ENCODE peak calls at places on chromosomes 3 and 15, in four cellular contexts. D is SK-N-SH, L is GM23248, V is PC-3. H is an unnamed sample.

GRCh38 chr3:107882881-107883280 is 207.9 kb downstream of the CD47 start:
- DNase-seq in D (no peak), L (no peak), V (no peak), H (no peak)

GRCh38 chr3:47540281-47540680 is 26.8 kb upstream of the ELP6 start:
- DNase-seq in D (no peak), L (peak), V (no peak), H (no peak)

GRCh38 chr3:42308651-42309050 is 42.7 kb upstream of the CCK start:
- DNase-seq in D (no peak), L (no peak), V (no peak), H (no peak)

GRCh38 chr15:34628577-34629152 is 45.2 kb upstream of the GOLGA8B start:
- DNase-seq in D (no peak), L (no peak), V (peak), H (no peak)

GRCh38 chr3:182671942-182672341 is 121.4 kb upstream of the ATP11B start:
- DNase-seq in D (peak), L (peak), V (no peak), H (no peak)

GRCh38 chr3:108471346-108471935 is 39.0 kb downstream of the MYH15 start:
- DNase-seq in D (no peak), L (peak), V (peak), H (no peak)

GRCh38 chr3:98343647-98344507 is 9.8 kb upstream of the OR5K4 start:
- DNase-seq in D (peak), L (peak), V (peak), H (peak)

GRCh38 chr3:177608443-177608842 is 411.2 kb upstream of the TBL1XR1 start:
- DNase-seq in D (no peak), L (no peak), V (no peak), H (no peak)

GRCh38 chr3:169432692-169433432 is 230.7 kb downstream of the MECOM start:
- DNase-seq in D (no peak), L (no peak), V (peak), H (no peak)

GRCh38 chr15:50051344-50051743 is 67.7 kb downstream of the ATP8B4 start:
- DNase-seq in D (no peak), L (no peak), V (no peak), H (no peak)

GRCh38 chr15:65908876-65909275 is 39.6 kb downstream of the RAB11A start:
- DNase-seq in D (no peak), L (no peak), V (no peak), H (no peak)

GRCh38 chr15:64379216-64379960 is 1.9 kb downstream of the PCLAF start:
- DNase-seq in D (no peak), L (peak), V (no peak), H (no peak)

GRCh38 chr3:102745881-102746280 is 311.1 kb downstream of the ZPLD1 start:
- DNase-seq in D (no peak), L (peak), V (peak), H (no peak)

GRCh38 chr3:177946965-177947364 is 589.3 kb upstream of the KCNMB2 start:
- DNase-seq in D (no peak), L (peak), V (no peak), H (no peak)

GRCh38 chr3:126337980-126338651 is 19.1 kb downstream of the KLF15 start:
- DNase-seq in D (no peak), L (no peak), V (no peak), H (no peak)

GRCh38 chr3:14689247-14689980 is 14.5 kb downstream of the C3orf20 start:
- DNase-seq in D (no peak), L (no peak), V (no peak), H (no peak)

GRCh38 chr3:14687360-14687759 is 12.4 kb downstream of the C3orf20 start:
- DNase-seq in D (no peak), L (no peak), V (no peak), H (no peak)

GRCh38 chr3:14691239-14691638 is 16.3 kb downstream of the C3orf20 start:
- DNase-seq in D (no peak), L (no peak), V (no peak), H (no peak)

GRCh38 chr3:14691719-14692118 is 16.8 kb downstream of the C3orf20 start:
- DNase-seq in D (no peak), L (no peak), V (no peak), H (no peak)

GRCh38 chr3:14688525-14688924 is 13.6 kb downstream of the C3orf20 start:
- DNase-seq in D (no peak), L (no peak), V (no peak), H (no peak)
- H3K4me2 ChIP-seq in D (no peak), L (no peak), V (no peak), H (no peak)

GRCh38 chr15:39776068-39776467 is 6.6 kb downstream of the FSIP1 start:
- DNase-seq in D (no peak), L (no peak), V (no peak), H (no peak)

GRCh38 chr15:39774688-39775267 is 7.9 kb downstream of the FSIP1 start:
- DNase-seq in D (no peak), L (no peak), V (no peak), H (no peak)

GRCh38 chr15:39767921-39768320 is 14.7 kb downstream of the FSIP1 start:
- DNase-seq in D (no peak), L (no peak), V (no peak), H (no peak)

DNA sequence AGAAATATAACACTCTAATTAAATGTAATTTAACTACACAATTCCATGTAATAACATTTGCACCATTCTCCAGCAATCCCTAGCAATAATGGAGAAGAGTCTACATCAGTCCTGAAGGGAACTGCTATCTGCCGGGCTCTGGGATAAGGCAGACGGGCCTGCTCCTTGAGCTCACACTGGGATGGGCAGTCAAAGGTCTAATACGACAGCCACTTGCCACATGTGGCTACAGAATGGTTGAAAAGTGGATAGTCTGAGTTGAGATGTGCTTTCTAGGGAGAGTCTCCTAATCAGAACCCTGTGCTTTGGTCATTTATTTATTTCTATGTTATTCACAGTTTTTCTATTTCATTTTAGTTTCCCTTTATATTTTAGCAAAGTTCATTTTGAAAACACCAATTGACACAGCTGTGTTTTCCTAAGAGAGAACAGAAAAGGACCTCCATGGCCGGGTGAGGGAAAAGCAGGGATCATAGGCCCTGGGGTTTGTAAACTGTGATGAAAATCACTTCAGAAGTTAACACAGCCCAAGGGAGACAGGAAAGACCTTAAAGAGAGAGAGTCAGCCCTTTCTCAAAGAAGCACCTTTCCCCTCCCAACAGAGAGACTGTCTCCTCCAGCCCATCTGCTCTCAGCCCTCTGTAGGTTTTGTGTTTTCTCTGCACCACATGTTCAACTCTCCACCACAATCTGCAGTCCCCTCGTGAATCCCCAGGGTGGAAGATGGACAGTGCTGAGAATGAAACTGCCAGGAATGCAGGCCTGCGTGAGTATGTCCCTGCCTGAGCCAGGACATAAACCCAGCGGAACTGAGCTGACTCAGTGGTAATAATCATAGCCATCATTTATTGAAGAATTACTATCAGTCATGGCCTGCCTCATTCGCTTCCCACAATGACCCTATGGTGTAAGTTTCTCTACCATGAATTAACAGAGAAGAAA is 11.6 kb downstream of the FSIP1 start:
- DNase-seq in D (no peak), L (peak), V (no peak), H (no peak)
- H3K4me3 ChIP-seq in D (peak), L (peak), V (no peak), H (no peak)

DNA sequence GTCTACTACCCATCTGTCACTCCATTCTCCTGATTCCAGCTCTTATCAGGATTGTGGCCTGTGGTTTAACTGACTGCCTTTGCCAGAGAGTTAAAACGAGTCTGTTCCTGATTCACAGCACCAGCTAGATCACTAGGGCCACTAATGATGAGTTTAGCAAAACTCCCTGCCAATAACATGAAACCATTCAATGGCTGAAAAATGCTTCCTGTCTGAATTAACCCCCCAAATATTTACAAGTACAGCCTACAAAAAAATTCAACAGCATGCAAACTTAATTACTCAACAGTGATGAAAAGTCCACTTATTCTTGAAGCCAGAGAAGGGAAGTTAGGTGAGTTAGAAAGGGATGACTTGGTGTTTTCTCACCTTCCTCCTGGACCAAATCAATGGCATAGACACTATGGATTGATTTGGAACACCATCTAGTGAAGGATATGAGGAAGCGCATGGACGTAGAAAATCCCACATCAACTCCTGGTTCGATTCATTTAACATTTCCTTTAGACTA is 141.4 kb downstream of the TGFBR2 start:
- DNase-seq in D (peak), L (peak), V (peak), H (peak)
- TF ChIP-seq EZH2phosphoT487 in D (no peak), L (no peak), V (no peak), H (no peak)

DNA sequence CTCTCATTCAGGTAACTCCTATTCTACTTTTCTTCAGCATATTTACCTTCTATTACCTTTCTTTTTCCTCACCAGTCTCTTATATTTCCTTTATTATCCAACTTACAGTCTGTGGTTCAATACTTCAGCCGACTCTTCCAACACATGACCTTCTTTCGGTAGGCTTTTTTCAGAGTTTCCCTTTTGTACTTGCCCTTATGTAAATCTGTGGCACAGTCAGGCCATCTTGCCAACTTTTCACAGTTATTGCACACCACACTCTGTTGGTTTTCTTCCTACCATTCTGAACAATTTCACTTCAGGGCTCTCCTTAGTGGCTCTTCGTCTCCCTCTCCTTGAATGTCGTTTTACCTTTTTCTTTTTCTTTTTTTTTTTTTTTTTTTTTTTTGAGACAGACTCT is 427.8 kb downstream of the LPP start:
- DNase-seq in D (no peak), L (no peak), V (no peak), H (no peak)
- H3K4me2 ChIP-seq in D (no peak), L (no peak), V (no peak), H (no peak)

GRCh38 chr15:70535071-70535954 is 228.0 kb downstream of the UACA start:
- DNase-seq in D (no peak), L (no peak), V (no peak), H (no peak)
- H3K4me3 ChIP-seq in D (no peak), L (no peak), V (no peak), H (no peak)

GRCh38 chr3:131616719-131617118 is 113.9 kb upstream of the MRPL3 start:
- DNase-seq in D (no peak), L (no peak), V (no peak), H (no peak)
- TF ChIP-seq EZH2phosphoT487 in D (no peak), L (no peak), V (no peak), H (no peak)

DNA sequence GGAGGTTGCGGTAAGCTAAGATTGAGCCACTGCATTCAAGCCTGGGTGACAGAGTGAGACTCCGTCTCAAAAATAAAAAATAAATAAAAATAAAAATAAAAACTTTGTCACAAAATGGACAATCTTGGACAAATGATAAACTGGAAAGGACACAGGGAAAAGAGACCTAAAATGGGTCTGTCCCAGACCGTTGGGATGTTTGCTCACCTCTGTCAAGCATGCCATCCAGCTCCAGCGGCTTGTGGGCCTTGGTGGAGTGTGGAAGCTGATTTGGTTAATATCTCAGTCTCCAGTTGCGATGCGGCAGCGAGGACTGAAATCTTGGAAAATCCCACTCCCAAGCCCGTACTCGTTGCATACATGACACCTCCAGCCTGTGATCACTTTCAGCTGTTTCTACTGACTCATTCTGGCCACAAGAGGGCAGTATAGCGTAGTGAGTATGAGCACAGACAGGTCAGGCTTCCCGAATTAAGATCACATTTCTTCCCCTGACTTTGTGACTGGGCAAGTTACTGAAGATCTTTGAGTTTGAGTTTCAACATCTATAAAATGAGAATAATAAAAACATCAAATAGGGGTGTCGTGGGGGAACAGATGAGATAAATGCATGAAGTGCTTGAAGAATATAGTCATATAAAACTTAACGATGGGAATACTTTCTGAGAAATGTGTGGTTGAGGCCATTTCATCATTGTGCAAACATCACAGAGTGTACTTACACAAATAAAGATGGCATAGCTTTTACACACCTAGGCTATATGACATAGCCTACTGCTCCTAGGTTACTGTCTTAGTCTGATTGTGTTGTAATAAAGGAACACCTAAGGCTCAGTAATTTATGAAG is 19.6 kb upstream of the MOBP start:
- DNase-seq in D (peak), L (peak), V (peak), H (peak)
- H3K4me2 ChIP-seq in D (no peak), L (peak), V (peak), H (peak)

DNA sequence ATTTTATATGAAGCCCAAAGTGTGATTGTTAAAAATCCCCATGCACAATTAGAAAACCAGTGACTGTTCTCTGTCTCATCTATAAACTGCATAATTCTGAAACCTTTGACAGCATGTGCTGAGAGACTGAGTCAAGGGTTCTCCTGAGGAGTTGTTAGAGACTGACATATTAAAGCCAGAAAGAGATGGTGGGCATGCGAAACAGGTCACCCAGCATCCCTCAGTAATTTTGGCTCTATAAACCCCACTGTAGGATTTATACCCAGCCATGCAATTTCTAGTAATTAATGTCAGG is 3.6 kb downstream of the VGLL3 start:
- DNase-seq in D (no peak), L (peak), V (no peak), H (no peak)
- H3K4me3 ChIP-seq in D (no peak), L (peak), V (no peak), H (no peak)

GRCh38 chr3:44032487-44032886 is 209.2 kb upstream of the TOPAZ1 start:
- DNase-seq in D (no peak), L (no peak), V (no peak), H (no peak)

GRCh38 chr3:44029100-44029499 is 212.6 kb upstream of the TOPAZ1 start:
- DNase-seq in D (no peak), L (no peak), V (no peak), H (no peak)

GRCh38 chr3:44033123-44033522 is 208.6 kb upstream of the TOPAZ1 start:
- DNase-seq in D (no peak), L (no peak), V (no peak), H (no peak)

GRCh38 chr3:44030690-44031344 is 210.9 kb upstream of the TOPAZ1 start:
- DNase-seq in D (no peak), L (peak), V (peak), H (no peak)

GRCh38 chr3:44031387-44032380 is 210.0 kb upstream of the TOPAZ1 start:
- DNase-seq in D (no peak), L (no peak), V (no peak), H (no peak)
- TF ChIP-seq EZH2phosphoT487 in D (no peak), L (no peak), V (no peak), H (no peak)

GRCh38 chr15:80058044-80058443 is 1.4 kb upstream of the ZFAND6 start:
- DNase-seq in D (no peak), L (no peak), V (no peak), H (no peak)

GRCh38 chr15:80049046-80049445 is 10.4 kb upstream of the ZFAND6 start:
- DNase-seq in D (no peak), L (no peak), V (no peak), H (no peak)

GRCh38 chr15:80055933-80056332 is 3.5 kb upstream of the ZFAND6 start:
- DNase-seq in D (no peak), L (no peak), V (no peak), H (no peak)

DNA sequence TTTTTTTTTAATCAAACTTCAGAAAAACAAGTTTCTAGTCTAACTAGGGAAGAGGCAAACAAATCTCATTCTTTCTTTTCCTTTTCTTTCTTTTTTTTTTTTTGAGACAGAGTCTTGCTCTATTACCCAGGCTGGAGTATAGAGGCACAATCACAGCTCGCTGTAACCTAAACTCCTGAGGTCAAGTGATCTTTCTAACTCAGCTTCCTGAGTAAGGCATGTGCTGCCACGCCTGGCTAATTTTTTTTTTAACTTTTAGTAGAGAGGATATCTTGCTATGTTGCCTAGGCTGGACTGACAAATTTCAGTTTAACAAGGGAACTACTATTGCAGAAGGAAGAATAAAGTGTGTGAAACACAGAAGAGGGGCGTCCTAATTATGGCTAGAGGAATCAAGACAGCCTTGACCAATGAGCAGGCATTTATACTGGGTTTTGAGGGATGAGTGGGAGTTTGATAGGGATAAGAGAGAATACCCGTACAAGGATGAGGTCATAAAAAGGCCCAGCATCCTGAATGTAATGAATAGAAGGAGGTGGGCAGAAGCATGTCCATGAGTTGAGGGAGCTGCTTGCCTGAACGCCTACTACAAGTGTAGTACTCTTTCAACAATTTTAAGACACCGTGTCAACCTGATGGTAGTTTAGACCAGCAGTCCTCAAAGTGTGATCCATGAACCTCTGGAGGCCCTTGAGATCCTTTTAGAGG is 6.7 kb upstream of the ZFAND6 start:
- DNase-seq in D (no peak), L (no peak), V (no peak), H (no peak)
- H3K4me2 ChIP-seq in D (no peak), L (no peak), V (no peak), H (no peak)

H was measured in hepatocyte.